ENCODE peak calls at places on chromosomes 5 and 9, in five cellular contexts. Z, U, L, T and P are unnamed samples.

GRCh38 chr9:127721391-127721821 is 5.5 kb downstream of the TTC16 start:
- DNase-seq in Z (peak; percentile 93), U (peak; percentile 81), L (no peak), T (no peak), P (no peak)

GRCh38 chr9:124008855-124009834 is 2.4 kb upstream of the LHX2 start:
- DNase-seq in Z (no peak), U (no peak), L (no peak), T (no peak), P (no peak)

GRCh38 chr9:109282302-109282701 is 38.6 kb downstream of the EPB41L4B start:
- DNase-seq in Z (no peak), U (no peak), L (no peak), T (no peak), P (no peak)

GRCh38 chr9:123355761-123356520 is at the start of gene CRB2:
- DNase-seq in Z (no peak), U (peak; percentile 55), L (no peak), T (no peak), P (no peak)

GRCh38 chr9:85404911-85405580 is 336.7 kb downstream of the AGTPBP1 start:
- DNase-seq in Z (no peak), U (no peak), L (no peak), T (no peak), P (no peak)

GRCh38 chr9:113590991-113591898 is 127.7 kb downstream of the RGS3 start:
- DNase-seq in Z (no peak), U (peak; percentile 68), L (peak; percentile 85), T (peak; percentile 50), P (peak; percentile 83)

GRCh38 chr5:53069626-53070025 is 39.9 kb downstream of the MOCS2 start:
- DNase-seq in Z (no peak), U (no peak), L (peak; percentile 88), T (no peak), P (peak; percentile 96)

GRCh38 chr9:78612089-78612488 is 315.2 kb downstream of the PSAT1 start:
- DNase-seq in Z (peak; percentile 8), U (no peak), L (no peak), T (no peak), P (no peak)

GRCh38 chr9:98852961-98853360 is 45.5 kb downstream of the GALNT12 start:
- DNase-seq in Z (no peak), U (no peak), L (no peak), T (no peak), P (no peak)

GRCh38 chr5:107257885-107258520 is 412.7 kb downstream of the EFNA5 start:
- DNase-seq in Z (no peak), U (no peak), L (no peak), T (no peak), P (no peak)

GRCh38 chr9:13083973-13084528 is 195.4 kb downstream of the MPDZ start:
- DNase-seq in Z (peak; percentile 26), U (no peak), L (no peak), T (no peak), P (peak; percentile 39)

GRCh38 chr5:121296357-121296756 is 555.3 kb upstream of the FTMT start:
- DNase-seq in Z (no peak), U (no peak), L (no peak), T (no peak), P (no peak)

GRCh38 chr5:57538341-57538955 is 55.8 kb upstream of the ACTBL2 start:
- DNase-seq in Z (peak; percentile 68), U (no peak), L (no peak), T (no peak), P (peak; percentile 57)

GRCh38 chr9:111250836-111251452 is 79.1 kb downstream of the OR2K2 start:
- DNase-seq in Z (no peak), U (no peak), L (no peak), T (no peak), P (no peak)

GRCh38 chr9:15372385-15373200 is 50.1 kb upstream of the SNAPC3 start:
- DNase-seq in Z (no peak), U (no peak), L (no peak), T (no peak), P (no peak)

GRCh38 chr5:23139338-23140171 is 286.4 kb upstream of the CDH12 start:
- DNase-seq in Z (peak; percentile 23), U (no peak), L (no peak), T (no peak), P (peak; percentile 48)

GRCh38 chr5:150580917-150581316 is 59.5 kb upstream of the SYNPO start:
- DNase-seq in Z (no peak), U (no peak), L (no peak), T (no peak), P (no peak)

GRCh38 chr9:72954431-72955420 is 1.9 kb upstream of the ALDH1A1 start:
- DNase-seq in Z (no peak), U (no peak), L (no peak), T (no peak), P (no peak)

GRCh38 chr5:16913840-16914435 is 22.1 kb downstream of the MYO10 start:
- DNase-seq in Z (peak; percentile 59), U (no peak), L (no peak), T (no peak), P (no peak)